ENCODE peak calls at places on chromosomes 1 and 21, in nine cellular contexts. One of them, this sample, is unnamed.

GRCh38 chr1:235867903-235868469 is 1.3 kb upstream of the LYST start:
- DNase-seq in testis: no peak
- DNase-seq in heart left ventricle: no peak
- DNase-seq in ovary: no peak
- DNase-seq in lower leg skin: no peak
- DNase-seq in K562: no peak
- DNase-seq in right lobe of liver: no peak
- DNase-seq in gastrocnemius medialis: no peak
- DNase-seq in spleen: no peak
- DNase-seq in this sample: peak

GRCh38 chr1:153534933-153535663 is 693 bp downstream of the S100A6 start:
- DNase-seq in testis: peak
- DNase-seq in heart left ventricle: peak
- DNase-seq in ovary: peak
- DNase-seq in lower leg skin: peak
- DNase-seq in K562: peak
- DNase-seq in right lobe of liver: no peak
- DNase-seq in gastrocnemius medialis: peak
- DNase-seq in spleen: peak
- DNase-seq in this sample: peak

GRCh38 chr1:107529511-107530149 is 388.8 kb downstream of the NTNG1 start:
- DNase-seq in testis: peak
- DNase-seq in heart left ventricle: no peak
- DNase-seq in ovary: no peak
- DNase-seq in lower leg skin: no peak
- DNase-seq in K562: peak
- DNase-seq in right lobe of liver: no peak
- DNase-seq in gastrocnemius medialis: no peak
- DNase-seq in spleen: no peak
- DNase-seq in this sample: peak

GRCh38 chr1:243471026-243471685 is 215.3 kb downstream of the SDCCAG8 start:
- DNase-seq in testis: no peak
- DNase-seq in heart left ventricle: no peak
- DNase-seq in ovary: no peak
- DNase-seq in lower leg skin: no peak
- DNase-seq in K562: no peak
- DNase-seq in right lobe of liver: no peak
- DNase-seq in gastrocnemius medialis: no peak
- DNase-seq in spleen: no peak
- DNase-seq in this sample: peak

GRCh38 chr21:45049725-45050359 is 24.5 kb upstream of the ADARB1 start:
- DNase-seq in testis: no peak
- DNase-seq in heart left ventricle: no peak
- DNase-seq in ovary: no peak
- DNase-seq in lower leg skin: no peak
- DNase-seq in K562: no peak
- DNase-seq in right lobe of liver: no peak
- DNase-seq in gastrocnemius medialis: peak
- DNase-seq in spleen: no peak
- DNase-seq in this sample: no peak

GRCh38 chr1:96698332-96698983 is 23.1 kb upstream of the PTBP2 start:
- DNase-seq in testis: no peak
- DNase-seq in heart left ventricle: no peak
- DNase-seq in ovary: no peak
- DNase-seq in lower leg skin: no peak
- DNase-seq in K562: no peak
- DNase-seq in right lobe of liver: no peak
- DNase-seq in gastrocnemius medialis: no peak
- DNase-seq in spleen: no peak
- DNase-seq in this sample: no peak

GRCh38 chr21:45168522-45168921 is 94.1 kb downstream of the ADARB1 start:
- DNase-seq in testis: no peak
- DNase-seq in heart left ventricle: no peak
- DNase-seq in ovary: no peak
- DNase-seq in lower leg skin: no peak
- DNase-seq in K562: no peak
- DNase-seq in right lobe of liver: no peak
- DNase-seq in gastrocnemius medialis: no peak
- DNase-seq in spleen: no peak
- DNase-seq in this sample: no peak

GRCh38 chr1:54851928-54852524 is 35.0 kb downstream of the DHCR24 start:
- DNase-seq in testis: no peak
- DNase-seq in heart left ventricle: no peak
- DNase-seq in ovary: no peak
- DNase-seq in lower leg skin: no peak
- DNase-seq in K562: no peak
- DNase-seq in right lobe of liver: no peak
- DNase-seq in gastrocnemius medialis: no peak
- DNase-seq in spleen: no peak
- DNase-seq in this sample: no peak

GRCh38 chr1:12191242-12192032 is 24.6 kb downstream of the TNFRSF1B start:
- DNase-seq in testis: no peak
- DNase-seq in heart left ventricle: no peak
- DNase-seq in ovary: no peak
- DNase-seq in lower leg skin: no peak
- DNase-seq in K562: no peak
- DNase-seq in right lobe of liver: peak
- DNase-seq in gastrocnemius medialis: no peak
- DNase-seq in spleen: peak
- DNase-seq in this sample: no peak

GRCh38 chr1:15343729-15344128 is 66.0 kb upstream of the EFHD2 start:
- DNase-seq in testis: peak
- DNase-seq in heart left ventricle: peak
- DNase-seq in ovary: peak
- DNase-seq in lower leg skin: no peak
- DNase-seq in K562: no peak
- DNase-seq in right lobe of liver: no peak
- DNase-seq in gastrocnemius medialis: no peak
- DNase-seq in spleen: no peak
- DNase-seq in this sample: no peak

GRCh38 chr1:76425843-76426145 is 351.2 kb downstream of the ST6GALNAC3 start:
- DNase-seq in testis: no peak
- DNase-seq in heart left ventricle: no peak
- DNase-seq in ovary: no peak
- DNase-seq in lower leg skin: no peak
- DNase-seq in K562: no peak
- DNase-seq in right lobe of liver: no peak
- DNase-seq in gastrocnemius medialis: no peak
- DNase-seq in spleen: no peak
- DNase-seq in this sample: peak

GRCh38 chr1:109425902-109426277 is 358 bp downstream of the PSMA5 start:
- DNase-seq in testis: no peak
- DNase-seq in heart left ventricle: no peak
- DNase-seq in ovary: no peak
- DNase-seq in lower leg skin: no peak
- DNase-seq in K562: peak
- DNase-seq in right lobe of liver: no peak
- DNase-seq in gastrocnemius medialis: peak
- DNase-seq in spleen: no peak
- DNase-seq in this sample: peak

GRCh38 chr1:32703479-32704291 is 1.1 kb upstream of the SYNC start:
- DNase-seq in testis: peak
- DNase-seq in heart left ventricle: peak
- DNase-seq in ovary: peak
- DNase-seq in lower leg skin: no peak
- DNase-seq in K562: no peak
- DNase-seq in right lobe of liver: no peak
- DNase-seq in gastrocnemius medialis: peak
- DNase-seq in spleen: peak
- DNase-seq in this sample: no peak

GRCh38 chr21:42021751-42022430 is 11.7 kb upstream of the ZBTB21 start:
- DNase-seq in testis: no peak
- DNase-seq in heart left ventricle: no peak
- DNase-seq in ovary: no peak
- DNase-seq in lower leg skin: no peak
- DNase-seq in K562: no peak
- DNase-seq in right lobe of liver: no peak
- DNase-seq in gastrocnemius medialis: no peak
- DNase-seq in spleen: no peak
- DNase-seq in this sample: no peak

GRCh38 chr1:147168626-147169058 is 3.6 kb downstream of the PRKAB2 start:
- DNase-seq in testis: peak
- DNase-seq in heart left ventricle: no peak
- DNase-seq in ovary: no peak
- DNase-seq in lower leg skin: no peak
- DNase-seq in K562: no peak
- DNase-seq in right lobe of liver: peak
- DNase-seq in gastrocnemius medialis: no peak
- DNase-seq in spleen: no peak
- DNase-seq in this sample: no peak

GRCh38 chr1:223709598-223709997 is 2.7 kb upstream of the CAPN2 start:
- DNase-seq in testis: no peak
- DNase-seq in heart left ventricle: no peak
- DNase-seq in ovary: no peak
- DNase-seq in lower leg skin: no peak
- DNase-seq in K562: peak
- DNase-seq in right lobe of liver: no peak
- DNase-seq in gastrocnemius medialis: no peak
- DNase-seq in spleen: no peak
- DNase-seq in this sample: no peak
- TF ChIP-seq CTCF in testis: no peak
- TF ChIP-seq CTCF in heart left ventricle: no peak
- TF ChIP-seq CTCF in ovary: no peak
- TF ChIP-seq CTCF in lower leg skin: no peak
- TF ChIP-seq CTCF in K562: no peak
- TF ChIP-seq CTCF in right lobe of liver: no peak
- TF ChIP-seq CTCF in gastrocnemius medialis: no peak
- TF ChIP-seq CTCF in spleen: no peak
- TF ChIP-seq CTCF in this sample: no peak

GRCh38 chr21:21159253-21159899 is 161.2 kb downstream of the NCAM2 start:
- DNase-seq in testis: no peak
- DNase-seq in heart left ventricle: no peak
- DNase-seq in ovary: no peak
- DNase-seq in lower leg skin: no peak
- DNase-seq in K562: no peak
- DNase-seq in right lobe of liver: no peak
- DNase-seq in gastrocnemius medialis: no peak
- DNase-seq in spleen: no peak
- DNase-seq in this sample: no peak
- TF ChIP-seq POLR2A in testis: no peak
- TF ChIP-seq POLR2A in heart left ventricle: no peak
- TF ChIP-seq POLR2A in ovary: no peak
- TF ChIP-seq POLR2A in lower leg skin: no peak
- TF ChIP-seq POLR2A in K562: peak
- TF ChIP-seq POLR2A in right lobe of liver: no peak
- TF ChIP-seq POLR2A in gastrocnemius medialis: no peak
- TF ChIP-seq POLR2A in spleen: no peak
- TF ChIP-seq POLR2A in this sample: no peak

GRCh38 chr1:20702416-20702815 is 15.4 kb downstream of the KIF17 start:
- DNase-seq in testis: no peak
- DNase-seq in heart left ventricle: no peak
- DNase-seq in ovary: no peak
- DNase-seq in lower leg skin: no peak
- DNase-seq in K562: peak
- DNase-seq in right lobe of liver: no peak
- DNase-seq in gastrocnemius medialis: no peak
- DNase-seq in spleen: no peak
- DNase-seq in this sample: peak
- TF ChIP-seq CTCF in testis: no peak
- TF ChIP-seq CTCF in heart left ventricle: no peak
- TF ChIP-seq CTCF in ovary: no peak
- TF ChIP-seq CTCF in lower leg skin: no peak
- TF ChIP-seq CTCF in K562: peak
- TF ChIP-seq CTCF in right lobe of liver: peak
- TF ChIP-seq CTCF in gastrocnemius medialis: no peak
- TF ChIP-seq CTCF in spleen: no peak
- TF ChIP-seq CTCF in this sample: peak

GRCh38 chr1:182885591-182885990 is 46.4 kb downstream of the DHX9 start:
- DNase-seq in testis: no peak
- DNase-seq in heart left ventricle: no peak
- DNase-seq in ovary: no peak
- DNase-seq in lower leg skin: no peak
- DNase-seq in K562: no peak
- DNase-seq in right lobe of liver: no peak
- DNase-seq in gastrocnemius medialis: no peak
- DNase-seq in spleen: no peak
- DNase-seq in this sample: no peak

GRCh38 chr1:182886985-182887384 is 47.8 kb downstream of the DHX9 start:
- DNase-seq in testis: no peak
- DNase-seq in heart left ventricle: no peak
- DNase-seq in ovary: no peak
- DNase-seq in lower leg skin: no peak
- DNase-seq in K562: no peak
- DNase-seq in right lobe of liver: no peak
- DNase-seq in gastrocnemius medialis: no peak
- DNase-seq in spleen: no peak
- DNase-seq in this sample: no peak

GRCh38 chr1:182890927-182891610 is 51.9 kb downstream of the DHX9 start:
- DNase-seq in testis: no peak
- DNase-seq in heart left ventricle: no peak
- DNase-seq in ovary: no peak
- DNase-seq in lower leg skin: no peak
- DNase-seq in K562: no peak
- DNase-seq in right lobe of liver: no peak
- DNase-seq in gastrocnemius medialis: no peak
- DNase-seq in spleen: no peak
- DNase-seq in this sample: no peak

GRCh38 chr1:182889997-182890396 is 50.9 kb downstream of the DHX9 start:
- DNase-seq in testis: no peak
- DNase-seq in heart left ventricle: no peak
- DNase-seq in ovary: no peak
- DNase-seq in lower leg skin: no peak
- DNase-seq in K562: peak
- DNase-seq in right lobe of liver: no peak
- DNase-seq in gastrocnemius medialis: no peak
- DNase-seq in spleen: no peak
- DNase-seq in this sample: peak

GRCh38 chr1:182888736-182889531 is 49.8 kb downstream of the DHX9 start:
- DNase-seq in testis: no peak
- DNase-seq in heart left ventricle: no peak
- DNase-seq in ovary: no peak
- DNase-seq in lower leg skin: no peak
- DNase-seq in K562: peak
- DNase-seq in right lobe of liver: no peak
- DNase-seq in gastrocnemius medialis: no peak
- DNase-seq in spleen: no peak
- DNase-seq in this sample: peak
- TF ChIP-seq POLR2A in testis: no peak
- TF ChIP-seq POLR2A in heart left ventricle: no peak
- TF ChIP-seq POLR2A in ovary: no peak
- TF ChIP-seq POLR2A in lower leg skin: no peak
- TF ChIP-seq POLR2A in K562: peak
- TF ChIP-seq POLR2A in right lobe of liver: no peak
- TF ChIP-seq POLR2A in gastrocnemius medialis: no peak
- TF ChIP-seq POLR2A in spleen: no peak
- TF ChIP-seq POLR2A in this sample: no peak